ENCODE peak calls at places on chromosomes 16 and 17, in four cellular contexts. Z, H, L and X are unnamed samples.

GRCh38 chr16:85902366-85903155 is 3.6 kb downstream of the IRF8 start:
- DNase-seq in Z (no peak), H (no peak), L (no peak), X (no peak)

GRCh38 chr16:68776821-68777485 is 39.9 kb downstream of the CDH1 start:
- DNase-seq in Z (no peak), H (no peak), L (no peak), X (no peak)

GRCh38 chr16:2450535-2450934 is 9.4 kb upstream of the TEDC2 start:
- DNase-seq in Z (no peak), H (no peak), L (no peak), X (no peak)

GRCh38 chr16:67197704-67198103 is 1.2 kb upstream of the ELMO3 start:
- DNase-seq in Z (no peak), H (no peak), L (no peak), X (no peak)

GRCh38 chr17:80795090-80795609 is 196.5 kb upstream of the CHMP6 start:
- DNase-seq in Z (no peak), H (no peak), L (no peak), X (no peak)

GRCh38 chr17:36901506-36901905 is 35.8 kb upstream of the LHX1 start:
- DNase-seq in Z (no peak), H (no peak), L (peak; percentile 16), X (no peak)

GRCh38 chr16:11390573-11391495 is 45.6 kb downstream of the RMI2 start:
- DNase-seq in Z (no peak), H (no peak), L (no peak), X (peak; percentile 80)

GRCh38 chr16:67104061-67104460 is 5.7 kb upstream of the PHAF1 start:
- DNase-seq in Z (no peak), H (peak; percentile 59), L (peak; percentile 68), X (peak; percentile 37)

GRCh38 chr17:30519707-30520106 is 42.5 kb downstream of the GOSR1 start:
- DNase-seq in Z (no peak), H (no peak), L (no peak), X (no peak)

GRCh38 chr17:57132663-57133062 is 47.6 kb downstream of the AKAP1 start:
- DNase-seq in Z (no peak), H (no peak), L (no peak), X (peak; percentile 58)

GRCh38 chr17:5584971-5585794 is 874 bp upstream of the NLRP1 start:
- DNase-seq in Z (no peak), H (no peak), L (no peak), X (no peak)

GRCh38 chr17:35746956-35747355 is 6.1 kb downstream of the GAS2L2 start:
- DNase-seq in Z (no peak), H (no peak), L (no peak), X (no peak)

GRCh38 chr17:43456661-43457361 is 27.0 kb upstream of the DHX8 start:
- DNase-seq in Z (no peak), H (no peak), L (peak; percentile 100), X (no peak)

GRCh38 chr17:68603027-68603426 is 1.9 kb upstream of the FAM20A start:
- DNase-seq in Z (no peak), H (no peak), L (no peak), X (no peak)

GRCh38 chr17:9644910-9645751 is at the start of gene USP43:
- DNase-seq in Z (peak; percentile 32), H (peak; percentile 3), L (peak; percentile 6), X (peak; percentile 36)

GRCh38 chr17:77319211-77320031 is 178.7 kb downstream of the SEC14L1 start:
- DNase-seq in Z (peak; percentile 85), H (peak; percentile 94), L (no peak), X (peak; percentile 43)

GRCh38 chr17:17028059-17028877 is 14.0 kb upstream of the MPRIP start:
- DNase-seq in Z (peak; percentile 94), H (peak; percentile 91), L (peak; percentile 94), X (peak; percentile 30)

GRCh38 chr16:67593288-67593687 is 31.0 kb downstream of the CTCF start:
- DNase-seq in Z (no peak), H (no peak), L (no peak), X (peak; percentile 27)

GRCh38 chr17:46128453-46128852 is 64.8 kb downstream of the KANSL1 start:
- DNase-seq in Z (no peak), H (no peak), L (no peak), X (no peak)

GRCh38 chr16:50204426-50205108 is 51.5 kb downstream of the TENT4B start:
- DNase-seq in Z (no peak), H (no peak), L (no peak), X (no peak)

GRCh38 chr17:47363171-47363570 is 39.4 kb downstream of the EFCAB13 start:
- DNase-seq in Z (no peak), H (no peak), L (no peak), X (no peak)

GRCh38 chr17:47352848-47353247 is 29.1 kb downstream of the EFCAB13 start:
- DNase-seq in Z (no peak), H (peak; percentile 6), L (no peak), X (no peak)

GRCh38 chr17:47358652-47359051 is 34.9 kb downstream of the EFCAB13 start:
- DNase-seq in Z (no peak), H (no peak), L (no peak), X (no peak)
- TF ChIP-seq ELF1 in Z (no peak), H (no peak), L (no peak), X (no peak)

DNA sequence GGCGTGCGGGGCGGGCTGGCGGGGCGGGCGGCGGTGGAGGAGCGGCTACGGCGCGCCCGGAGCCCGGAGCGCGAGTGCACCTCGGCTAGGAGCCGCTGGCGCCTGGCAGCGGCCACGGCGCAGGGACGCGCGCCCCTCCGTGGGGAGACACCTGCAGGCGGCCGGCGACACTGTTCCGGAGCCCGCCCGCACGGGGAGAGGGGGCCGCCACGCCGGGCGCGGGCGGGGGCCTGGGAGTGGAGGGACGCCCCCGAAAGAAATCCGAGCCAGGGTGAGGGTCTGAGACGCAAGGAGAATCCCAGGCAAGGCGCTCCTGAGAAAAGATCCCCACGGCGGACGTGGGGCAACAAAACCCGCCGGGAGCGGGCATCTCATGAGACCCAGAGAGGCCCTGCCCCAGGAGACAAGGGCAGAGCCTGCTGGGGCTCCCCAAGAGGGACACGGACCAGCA is at the start of gene GSG1L:
- DNase-seq in Z (no peak), H (no peak), L (no peak), X (peak; percentile 83)
- TF ChIP-seq ELF1 in Z (no peak), H (no peak), L (no peak), X (no peak)

DNA sequence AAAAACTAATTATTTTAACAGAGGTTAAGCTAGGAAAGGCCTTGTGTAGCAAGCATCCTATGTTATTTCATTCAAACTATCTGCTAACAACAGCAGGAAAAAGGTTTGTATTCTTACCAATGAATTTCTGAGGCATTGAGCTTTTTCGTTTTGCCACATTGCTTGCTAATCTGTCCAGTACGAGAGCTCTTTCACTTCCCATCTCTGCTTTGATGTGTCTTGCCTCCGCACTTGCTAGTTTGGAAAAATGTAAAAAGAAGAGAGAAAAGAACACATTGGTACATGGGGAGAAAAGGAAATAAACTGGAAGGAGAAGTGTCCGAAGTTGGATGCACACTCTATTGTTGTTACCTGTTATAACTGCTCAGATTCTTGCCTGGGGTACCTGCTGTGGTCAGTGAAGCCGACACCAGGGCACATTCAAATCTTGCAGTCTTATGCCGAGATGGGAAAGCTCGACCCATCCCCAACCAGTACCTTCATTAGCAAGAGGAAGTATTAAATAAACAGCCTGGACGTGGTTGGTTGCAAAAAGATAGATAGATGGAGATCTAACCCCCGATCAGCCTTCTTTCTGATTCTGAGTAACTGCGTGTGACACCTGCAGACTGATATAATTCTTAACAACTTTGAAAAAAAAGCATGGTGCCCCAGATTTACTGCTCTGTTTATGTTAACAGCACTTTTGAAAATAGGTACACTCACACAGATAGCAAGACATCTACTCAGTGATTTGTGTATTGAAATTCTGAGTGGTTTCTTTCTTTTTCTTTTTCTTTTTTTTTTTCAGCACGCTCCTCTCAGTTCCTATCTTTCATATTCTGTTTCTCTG is 40.0 kb downstream of the GRB7 start:
- DNase-seq in Z (no peak), H (no peak), L (no peak), X (no peak)
- TF ChIP-seq ELF1 in Z (no peak), H (no peak), L (no peak), X (no peak)

GRCh38 chr17:15213381-15214087 is 51.6 kb downstream of the PMP22 start:
- DNase-seq in Z (no peak), H (peak; percentile 65), L (no peak), X (peak; percentile 31)

DNA sequence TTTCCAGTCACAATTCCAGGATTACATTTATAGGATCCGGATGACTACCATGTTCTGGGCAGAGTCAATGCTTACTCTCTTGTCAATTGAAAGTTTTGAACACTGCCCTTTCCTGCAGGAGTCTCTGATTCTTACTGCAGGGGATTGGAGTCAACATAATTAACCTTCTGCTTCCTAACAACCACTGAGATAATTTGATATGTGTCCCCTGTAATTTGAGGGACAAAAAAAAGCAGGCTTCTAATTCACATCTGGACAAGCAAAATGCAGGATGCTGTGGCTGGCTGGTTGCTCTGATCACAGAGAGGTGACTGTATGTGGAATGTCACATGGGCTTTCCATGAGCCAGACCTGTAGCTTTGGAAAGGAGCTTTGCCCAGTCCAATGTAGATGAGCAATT is 54.9 kb downstream of the PMP22 start:
- DNase-seq in Z (no peak), H (no peak), L (no peak), X (peak; percentile 56)
- TF ChIP-seq ELF1 in Z (no peak), H (no peak), L (no peak), X (no peak)

GRCh38 chr17:28174352-28175046 is 132.0 kb downstream of the NLK start:
- DNase-seq in Z (no peak), H (no peak), L (no peak), X (no peak)
- TF ChIP-seq ELF1 in Z (no peak), H (no peak), L (no peak), X (no peak)